ENCODE peak calls at places on chromosome 10, in ten cellular contexts. G is GM13976, F is AG04450, J is mesothelial cell of epicardium, A is cardiac fibroblast, S is uterus, E is PC-3, T is A549, I is GM20000, N is WTC11. K is an unnamed sample.

GRCh38 chr10:130171196-130171595 is 35.0 kb downstream of the GLRX3 start:
- DNase-seq in G (no peak), F (no peak), J (no peak), A (no peak), S (no peak), E (no peak), T (no peak), I (peak; percentile 15), N (no peak), K (no peak)

GRCh38 chr10:127148066-127148932 is 48.1 kb downstream of the INSYN2A start:
- DNase-seq in G (no peak), F (peak; percentile 59), J (no peak), A (peak; percentile 70), S (no peak), E (peak; percentile 87), T (peak; percentile 72), I (no peak), N (no peak), K (no peak)

GRCh38 chr10:69323622-69324021 is 45.3 kb downstream of the HK1 start:
- DNase-seq in G (no peak), F (no peak), J (no peak), A (no peak), S (no peak), E (no peak), T (no peak), I (no peak), N (no peak), K (no peak)

GRCh38 chr10:17062009-17062408 is 67.6 kb downstream of the CUBN start:
- DNase-seq in G (no peak), F (no peak), J (no peak), A (peak; percentile 67), S (no peak), E (peak; percentile 77), T (peak; percentile 11), I (no peak), N (no peak), K (no peak)

GRCh38 chr10:35946556-35946955 is 304.5 kb upstream of the FZD8 start:
- DNase-seq in G (no peak), F (no peak), J (no peak), A (no peak), S (no peak), E (no peak), T (no peak), I (no peak), N (no peak), K (no peak)

GRCh38 chr10:113993489-113993932 is 50.2 kb upstream of the ADRB1 start:
- DNase-seq in G (peak; percentile 40), F (no peak), J (no peak), A (peak; percentile 17), S (no peak), E (no peak), T (no peak), I (peak; percentile 26), N (no peak), K (no peak)

GRCh38 chr10:49667991-49668390 is 11.5 kb upstream of the C10orf53 start:
- DNase-seq in G (no peak), F (no peak), J (no peak), A (no peak), S (no peak), E (no peak), T (no peak), I (no peak), N (no peak), K (no peak)

GRCh38 chr10:78319841-78320240 is 286.2 kb downstream of the RPS24 start:
- DNase-seq in G (no peak), F (no peak), J (no peak), A (no peak), S (no peak), E (no peak), T (no peak), I (no peak), N (no peak), K (no peak)

GRCh38 chr10:118662228-118663035 is 67.0 kb upstream of the PRLHR start:
- DNase-seq in G (no peak), F (no peak), J (no peak), A (no peak), S (no peak), E (no peak), T (no peak), I (no peak), N (no peak), K (no peak)

GRCh38 chr10:77016278-77016815 is 621.3 kb downstream of the KCNMA1 start:
- DNase-seq in G (no peak), F (no peak), J (no peak), A (no peak), S (no peak), E (peak; percentile 99), T (no peak), I (no peak), N (no peak), K (no peak)

GRCh38 chr10:6406220-6407033 is 173.6 kb downstream of the PRKCQ start:
- DNase-seq in G (peak; percentile 52), F (no peak), J (no peak), A (peak; percentile 53), S (no peak), E (peak; percentile 55), T (peak; percentile 53), I (peak; percentile 34), N (no peak), K (no peak)

GRCh38 chr10:98246911-98247820 is 20.8 kb downstream of the LOXL4 start:
- DNase-seq in G (no peak), F (peak; percentile 47), J (no peak), A (no peak), S (no peak), E (no peak), T (no peak), I (no peak), N (no peak), K (no peak)

GRCh38 chr10:98238391-98238790 is 29.6 kb downstream of the LOXL4 start:
- DNase-seq in G (no peak), F (no peak), J (no peak), A (no peak), S (no peak), E (no peak), T (no peak), I (no peak), N (no peak), K (no peak)

GRCh38 chr10:98244586-98244985 is 23.4 kb downstream of the LOXL4 start:
- DNase-seq in G (no peak), F (no peak), J (no peak), A (no peak), S (no peak), E (no peak), T (no peak), I (no peak), N (no peak), K (no peak)

GRCh38 chr10:98240524-98240923 is 27.5 kb downstream of the LOXL4 start:
- DNase-seq in G (no peak), F (no peak), J (no peak), A (no peak), S (no peak), E (no peak), T (no peak), I (no peak), N (no peak), K (no peak)

GRCh38 chr10:98242823-98243222 is 25.2 kb downstream of the LOXL4 start:
- DNase-seq in G (no peak), F (no peak), J (no peak), A (peak; percentile 64), S (no peak), E (peak; percentile 43), T (peak; percentile 19), I (peak; percentile 4), N (no peak), K (no peak)
- TF ChIP-seq CTCF in G (no peak), F (peak; percentile 69), J (no peak), A (peak; percentile 33), S (peak; percentile 48), E (peak; percentile 66), T (peak; percentile 60), I (peak; percentile 12), N (no peak), K (peak; percentile 15)

DNA sequence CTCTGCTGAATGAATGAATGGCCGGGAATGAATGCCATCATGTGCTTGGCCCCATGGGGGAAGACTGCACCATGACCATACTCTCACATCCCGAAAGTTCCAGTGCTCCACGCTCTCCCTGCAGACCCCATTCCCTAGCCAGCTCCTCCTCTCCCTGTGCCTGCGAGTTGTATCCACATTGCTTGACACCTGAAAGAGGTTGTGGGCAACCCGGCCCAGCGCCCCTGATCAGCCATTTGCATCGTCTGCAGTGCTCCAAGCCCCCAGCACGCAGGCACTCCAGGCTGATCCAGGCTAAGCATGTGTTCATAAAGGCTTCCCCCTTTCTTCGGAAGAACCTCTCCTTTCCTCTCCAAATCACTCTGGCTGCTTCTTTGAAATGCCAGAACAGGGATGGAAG is 354.4 kb upstream of the MKI67 start:
- DNase-seq in G (no peak), F (no peak), J (no peak), A (no peak), S (no peak), E (no peak), T (no peak), I (no peak), N (no peak), K (no peak)
- TF ChIP-seq CTCF in G (no peak), F (no peak), J (no peak), A (no peak), S (no peak), E (no peak), T (no peak), I (no peak), N (no peak), K (no peak)

GRCh38 chr10:103350522-103351260 is at the start of gene PCGF6:
- DNase-seq in G (peak; percentile 95), F (peak; percentile 34), J (peak; percentile 84), A (peak; percentile 85), S (peak; percentile 72), E (peak; percentile 71), T (peak; percentile 85), I (peak; percentile 97), N (peak; percentile 93), K (no peak)
- TF ChIP-seq CTCF in G (no peak), F (peak; percentile 3), J (no peak), A (no peak), S (no peak), E (no peak), T (no peak), I (no peak), N (no peak), K (peak; percentile 21)

GRCh38 chr10:89478085-89478738 is 57.2 kb downstream of the SLC16A12 start:
- DNase-seq in G (peak; percentile 35), F (no peak), J (no peak), A (peak; percentile 45), S (no peak), E (no peak), T (peak; percentile 18), I (peak; percentile 7), N (peak; percentile 21), K (peak; percentile 3)
- TF ChIP-seq CTCF in G (no peak), F (no peak), J (no peak), A (peak; percentile 1), S (no peak), E (no peak), T (no peak), I (no peak), N (no peak), K (no peak)

GRCh38 chr10:81116990-81117389 is 579.3 kb downstream of the SH2D4B start:
- DNase-seq in G (no peak), F (no peak), J (no peak), A (no peak), S (no peak), E (no peak), T (peak; percentile 9), I (no peak), N (no peak), K (no peak)
- TF ChIP-seq CTCF in G (no peak), F (no peak), J (no peak), A (no peak), S (no peak), E (no peak), T (no peak), I (no peak), N (no peak), K (no peak)

K was measured in GM12864.